ENCODE peak calls at places on chromosomes 6 and 20, in six cellular contexts. One of them, this sample, is unnamed.

GRCh38 chr6:128202169-128202765 is 301.4 kb upstream of the THEMIS start:
- DNase-seq in choroid plexus epithelial cell: no peak
- DNase-seq in activated naive CD4-positive, alpha-beta T cell treated with anti-CD3 and anti-CD28 coated beads, Interleukin-2, amount 10 ng/mL, durations not matched to agents 7 days and 5 days: no peak
- DNase-seq in esophagus muscularis mucosa: no peak
- DNase-seq in pancreas: no peak
- DNase-seq in NCI-H446: no peak
- DNase-seq in this sample: no peak

GRCh38 chr20:22106308-22106938 is 401.0 kb downstream of the PAX1 start:
- DNase-seq in pancreas: no peak
- DNase-seq in activated naive CD4-positive, alpha-beta T cell treated with anti-CD3 and anti-CD28 coated beads, Interleukin-2, amount 10 ng/mL, durations not matched to agents 7 days and 5 days: no peak
- DNase-seq in choroid plexus epithelial cell: peak; percentile 37
- DNase-seq in NCI-H446: peak; percentile 17
- DNase-seq in esophagus muscularis mucosa: no peak
- DNase-seq in this sample: no peak

GRCh38 chr6:126812651-126813050 is 305.8 kb upstream of the RSPO3 start:
- DNase-seq in pancreas: no peak
- DNase-seq in choroid plexus epithelial cell: peak; percentile 70
- DNase-seq in esophagus muscularis mucosa: no peak
- DNase-seq in activated naive CD4-positive, alpha-beta T cell treated with anti-CD3 and anti-CD28 coated beads, Interleukin-2, amount 10 ng/mL, durations not matched to agents 7 days and 5 days: no peak
- DNase-seq in NCI-H446: no peak
- DNase-seq in this sample: no peak

GRCh38 chr20:41373384-41373783 is 6.8 kb upstream of the EMILIN3 start:
- DNase-seq in activated naive CD4-positive, alpha-beta T cell treated with anti-CD3 and anti-CD28 coated beads, Interleukin-2, amount 10 ng/mL, durations not matched to agents 7 days and 5 days: no peak
- DNase-seq in pancreas: no peak
- DNase-seq in NCI-H446: no peak
- DNase-seq in esophagus muscularis mucosa: no peak
- DNase-seq in choroid plexus epithelial cell: no peak
- DNase-seq in this sample: no peak

GRCh38 chr6:139249387-139249786 is 42.4 kb downstream of the TXLNB start:
- DNase-seq in NCI-H446: no peak
- DNase-seq in pancreas: no peak
- DNase-seq in choroid plexus epithelial cell: no peak
- DNase-seq in esophagus muscularis mucosa: no peak
- DNase-seq in activated naive CD4-positive, alpha-beta T cell treated with anti-CD3 and anti-CD28 coated beads, Interleukin-2, amount 10 ng/mL, durations not matched to agents 7 days and 5 days: no peak
- DNase-seq in this sample: no peak

GRCh38 chr6:53376661-53377226 is 28.0 kb upstream of the ELOVL5 start:
- DNase-seq in esophagus muscularis mucosa: no peak
- DNase-seq in pancreas: no peak
- DNase-seq in activated naive CD4-positive, alpha-beta T cell treated with anti-CD3 and anti-CD28 coated beads, Interleukin-2, amount 10 ng/mL, durations not matched to agents 7 days and 5 days: no peak
- DNase-seq in choroid plexus epithelial cell: no peak
- DNase-seq in NCI-H446: no peak
- DNase-seq in this sample: no peak

GRCh38 chr20:61803903-61804804 is 261.5 kb downstream of the TAF4 start:
- DNase-seq in choroid plexus epithelial cell: peak; percentile 40
- DNase-seq in pancreas: no peak
- DNase-seq in activated naive CD4-positive, alpha-beta T cell treated with anti-CD3 and anti-CD28 coated beads, Interleukin-2, amount 10 ng/mL, durations not matched to agents 7 days and 5 days: no peak
- DNase-seq in esophagus muscularis mucosa: no peak
- DNase-seq in NCI-H446: no peak
- DNase-seq in this sample: peak; percentile 54

GRCh38 chr20:9392892-9393857 is 121.2 kb upstream of the LAMP5 start:
- DNase-seq in activated naive CD4-positive, alpha-beta T cell treated with anti-CD3 and anti-CD28 coated beads, Interleukin-2, amount 10 ng/mL, durations not matched to agents 7 days and 5 days: no peak
- DNase-seq in esophagus muscularis mucosa: no peak
- DNase-seq in pancreas: no peak
- DNase-seq in choroid plexus epithelial cell: peak; percentile 81
- DNase-seq in NCI-H446: peak; percentile 75
- DNase-seq in this sample: peak; percentile 85

GRCh38 chr20:51061646-51062045 is 38.7 kb upstream of the KCNG1 start:
- DNase-seq in activated naive CD4-positive, alpha-beta T cell treated with anti-CD3 and anti-CD28 coated beads, Interleukin-2, amount 10 ng/mL, durations not matched to agents 7 days and 5 days: no peak
- DNase-seq in NCI-H446: no peak
- DNase-seq in choroid plexus epithelial cell: no peak
- DNase-seq in esophagus muscularis mucosa: no peak
- DNase-seq in pancreas: no peak
- DNase-seq in this sample: no peak